ENCODE peak calls at places on chromosomes 16 and 17, in six cellular contexts. C, U, N, T, A and I are unnamed samples.

GRCh38 chr16:53937068-53937614 is 233.2 kb downstream of the FTO start:
- DNase-seq in U (no peak), C (no peak), A (no peak), N (no peak), T (no peak), I (no peak)

GRCh38 chr16:19014456-19014855 is 30.7 kb downstream of the TMC7 start:
- DNase-seq in C (peak), N (no peak), A (no peak), T (no peak), U (peak), I (no peak)

GRCh38 chr17:28478940-28479615 is 5.6 kb downstream of the SLC13A2 start:
- DNase-seq in N (no peak), U (no peak), C (no peak), A (no peak), T (peak), I (no peak)

GRCh38 chr17:2344528-2344927 is 7.2 kb downstream of the SGSM2 start:
- DNase-seq in U (no peak), T (no peak), C (no peak), A (no peak), N (no peak), I (no peak)

GRCh38 chr16:54118846-54119245 is 167.7 kb downstream of the IRX3 start:
- DNase-seq in U (no peak), T (peak), A (no peak), N (no peak), C (no peak), I (no peak)

GRCh38 chr16:29978564-29979270 is 5.0 kb downstream of the TAOK2 start:
- DNase-seq in A (no peak), U (no peak), N (no peak), T (no peak), C (no peak), I (no peak)

GRCh38 chr17:35087731-35088646 is 24.5 kb upstream of the RFFL start:
- DNase-seq in U (peak), C (no peak), N (no peak), A (no peak), T (peak), I (no peak)

GRCh38 chr16:57265850-57266530 is 18.5 kb downstream of the PLLP start:
- DNase-seq in T (peak), N (no peak), U (peak), A (no peak), C (no peak), I (no peak)

GRCh38 chr16:11308493-11309283 is 27.6 kb upstream of the PRM1 start:
- DNase-seq in A (no peak), N (no peak), U (no peak), C (no peak), T (no peak), I (no peak)

GRCh38 chr17:21019976-21020575 is 22.7 kb downstream of the USP22 start:
- DNase-seq in N (no peak), T (peak), C (peak), A (no peak), U (peak), I (no peak)

GRCh38 chr16:81542609-81543570 is 98.3 kb downstream of the CMIP start:
- DNase-seq in A (no peak), U (no peak), C (no peak), T (no peak), N (no peak), I (no peak)

GRCh38 chr17:13477180-13477611 is 124.5 kb downstream of the HS3ST3A1 start:
- DNase-seq in T (peak), A (no peak), C (no peak), U (no peak), N (no peak), I (no peak)

GRCh38 chr16:89973654-89974335 is 25.2 kb downstream of the DEF8 start:
- DNase-seq in U (no peak), N (no peak), A (no peak), T (no peak), C (no peak), I (no peak)

GRCh38 chr17:70144260-70144846 is 25.0 kb upstream of the KCNJ2 start:
- DNase-seq in C (peak), U (peak), T (peak), A (no peak), N (no peak), I (no peak)

GRCh38 chr17:74362811-74363498 is 1.3 kb upstream of the BTBD17 start:
- DNase-seq in A (no peak), C (no peak), N (no peak), U (peak), T (no peak), I (no peak)

GRCh38 chr16:10635367-10636021 is 55.1 kb upstream of the EMP2 start:
- DNase-seq in A (no peak), C (no peak), U (no peak), N (no peak), T (no peak), I (no peak)

GRCh38 chr16:9969580-9969979 is 212.6 kb downstream of the GRIN2A start:
- DNase-seq in T (no peak), C (no peak), N (no peak), U (no peak), A (no peak), I (no peak)

GRCh38 chr17:10875411-10875810 is 37.5 kb upstream of the PIRT start:
- DNase-seq in C (peak), U (peak), T (peak), A (no peak), N (no peak), I (no peak)

GRCh38 chr17:55314784-55315491 is 50.2 kb downstream of the HLF start:
- DNase-seq in N (no peak), A (no peak), U (no peak), T (no peak), C (no peak), I (no peak)

GRCh38 chr17:72715906-72716572 is 376.4 kb downstream of the SLC39A11 start:
- DNase-seq in A (no peak), T (peak), U (peak), N (no peak), C (peak), I (no peak)

GRCh38 chr17:63780507-63780906 is 6.5 kb downstream of the DDX42 start:
- DNase-seq in A (no peak), N (no peak), T (peak), U (peak), C (no peak), I (no peak)

GRCh38 chr16:83336630-83337029 is 471.1 kb upstream of the HSBP1 start:
- DNase-seq in A (no peak), C (no peak), U (no peak), N (no peak), T (peak), I (no peak)

GRCh38 chr16:17413508-17413907 is 57.3 kb downstream of the XYLT1 start:
- DNase-seq in C (no peak), U (no peak), N (no peak), T (no peak), A (no peak), I (no peak)

GRCh38 chr16:76277099-76278030 is at the start of gene CNTNAP4:
- DNase-seq in C (peak), T (no peak), U (peak), N (no peak), A (no peak), I (no peak)

GRCh38 chr16:3268294-3268693 is 11.9 kb upstream of the MEFV start:
- DNase-seq in C (no peak), U (no peak), N (no peak), T (no peak), A (no peak), I (no peak)